ENCODE peak calls at places on chromosomes 6 and 20, in ten cellular contexts. Z is right atrium auricular region, X is mammary epithelial cell, Y is lower lobe of right lung, O is astrocyte of the spinal cord, E is A549, F is MCF 10A, P is pancreas, J is nephron progenitor cell, B is A673. L is an unnamed sample.

GRCh38 chr20:36875702-36876472 is at the start of gene TLDC2:
- DNase-seq in P (no peak), J (no peak), F (no peak), B (no peak), E (no peak), O (no peak), Z (no peak), Y (peak), X (no peak), L (no peak)

GRCh38 chr6:51842487-51843469 is 244.6 kb downstream of the PKHD1 start:
- DNase-seq in O (no peak), J (peak), F (no peak), P (no peak), X (no peak), Z (no peak), E (no peak), B (peak), Y (no peak), L (no peak)

GRCh38 chr20:41694796-41695195 is 76.6 kb upstream of the CHD6 start:
- DNase-seq in E (no peak), X (no peak), Z (no peak), Y (no peak), B (no peak), F (no peak), P (no peak), J (no peak), O (no peak), L (no peak)

GRCh38 chr6:103721923-103722322 is 1137.8 kb downstream of the HACE1 start:
- DNase-seq in P (no peak), E (no peak), J (no peak), Z (no peak), F (no peak), B (no peak), X (no peak), Y (no peak), O (no peak), L (no peak)

GRCh38 chr6:145815351-145815772 is 767 bp upstream of the FBXO30 start:
- DNase-seq in Y (no peak), Z (no peak), X (no peak), J (peak), B (no peak), F (no peak), P (no peak), E (peak), O (peak), L (no peak)

GRCh38 chr6:106556368-106556960 is 72.8 kb downstream of the RTN4IP1 start:
- DNase-seq in B (peak), Z (no peak), X (no peak), J (no peak), Y (no peak), F (no peak), O (peak), E (no peak), P (no peak), L (no peak)

GRCh38 chr6:136866872-136867416 is 44.6 kb downstream of the PEX7 start:
- DNase-seq in X (no peak), Z (no peak), O (no peak), J (no peak), P (no peak), Y (no peak), F (no peak), B (no peak), E (no peak), L (no peak)

GRCh38 chr20:54479138-54479906 is 3.9 kb downstream of the DOK5 start:
- DNase-seq in P (no peak), E (no peak), B (peak), J (no peak), Y (no peak), O (no peak), F (peak), X (no peak), Z (no peak), L (no peak)

GRCh38 chr6:139519571-139520031 is 145.2 kb upstream of the CITED2 start:
- DNase-seq in Z (no peak), F (no peak), P (no peak), J (no peak), O (no peak), Y (no peak), X (no peak), B (no peak), E (no peak), L (no peak)

GRCh38 chr6:32186496-32186840 is 2.4 kb upstream of the AGER start:
- DNase-seq in P (no peak), O (no peak), F (no peak), Z (no peak), Y (no peak), J (no peak), X (no peak), E (no peak), B (no peak), L (no peak)

GRCh38 chr6:17865243-17865642 is 122.2 kb downstream of the KIF13A start:
- DNase-seq in Y (no peak), J (no peak), O (no peak), Z (no peak), F (peak), B (no peak), X (peak), P (peak), E (no peak), L (no peak)

GRCh38 chr20:3044336-3044965 is 1.0 kb downstream of the GNRH2 start:
- DNase-seq in F (no peak), P (no peak), O (no peak), Z (no peak), B (no peak), E (no peak), J (no peak), X (no peak), Y (no peak), L (no peak)

GRCh38 chr20:34891166-34892062 is 15.0 kb downstream of the ACSS2 start:
- DNase-seq in P (no peak), E (no peak), O (peak), J (no peak), Z (no peak), F (peak), X (peak), B (no peak), Y (no peak), L (no peak)

GRCh38 chr20:46994341-46994740 is 99.7 kb downstream of the EYA2 start:
- DNase-seq in X (peak), P (no peak), J (no peak), Y (no peak), E (no peak), Z (no peak), O (no peak), B (no peak), F (no peak), L (no peak)

GRCh38 chr20:63433351-63433750 is 39.1 kb downstream of the KCNQ2 start:
- DNase-seq in E (no peak), X (no peak), F (no peak), Z (no peak), J (no peak), P (no peak), B (no peak), Y (no peak), O (no peak), L (no peak)

GRCh38 chr6:47435254-47435612 is 42.4 kb upstream of the CD2AP start:
- DNase-seq in X (no peak), F (no peak), E (no peak), Y (no peak), J (no peak), Z (no peak), P (no peak), O (no peak), B (no peak), L (no peak)

GRCh38 chr6:21845018-21845417 is 251.5 kb downstream of the SOX4 start:
- DNase-seq in B (no peak), X (no peak), O (no peak), E (no peak), Y (no peak), F (no peak), P (no peak), J (no peak), Z (no peak), L (no peak)

GRCh38 chr6:162306616-162307015 is 420.9 kb downstream of the PRKN start:
- DNase-seq in Z (no peak), B (no peak), F (no peak), J (no peak), E (no peak), Y (no peak), P (no peak), O (no peak), X (no peak), L (no peak)

GRCh38 chr6:154754152-154754551 is 20.9 kb downstream of the SCAF8 start:
- DNase-seq in X (peak), Y (no peak), F (peak), B (no peak), O (peak), Z (no peak), P (no peak), J (no peak), E (no peak), L (no peak)

GRCh38 chr20:23152308-23152892 is 66.3 kb upstream of the CD93 start:
- DNase-seq in E (no peak), P (no peak), Y (no peak), Z (peak), B (no peak), X (no peak), J (no peak), F (no peak), O (peak), L (no peak)

GRCh38 chr6:36998723-36999466 is 6.6 kb upstream of the FGD2 start:
- DNase-seq in P (no peak), F (no peak), Z (no peak), J (peak), O (no peak), E (no peak), X (no peak), B (no peak), Y (no peak), L (no peak)

GRCh38 chr20:56872620-56873458 is 243.7 kb downstream of the TFAP2C start:
- DNase-seq in X (peak), Y (no peak), E (no peak), P (no peak), F (peak), B (no peak), J (no peak), O (no peak), Z (no peak), L (no peak)

GRCh38 chr6:148624025-148624424 is 122.8 kb upstream of the UST start:
- DNase-seq in P (no peak), F (peak), O (no peak), E (no peak), J (no peak), Y (no peak), Z (no peak), X (no peak), B (no peak), L (no peak)

GRCh38 chr6:168530653-168531071 is 89.7 kb downstream of the SMOC2 start:
- DNase-seq in P (no peak), Y (no peak), X (no peak), O (no peak), B (no peak), Z (no peak), J (no peak), F (peak), E (no peak), L (no peak)
- TF ChIP-seq CTCF in P (no peak), Y (no peak), X (no peak), O (no peak), B (no peak), Z (no peak), J (no peak), F (no peak), E (no peak), L (no peak)

GRCh38 chr6:170165501-170166117 is 125.3 kb downstream of the DLL1 start:
- DNase-seq in X (no peak), Y (peak), Z (no peak), O (no peak), J (no peak), B (no peak), E (no peak), P (no peak), F (no peak), L (no peak)

GRCh38 chr6:170166511-170167122 is 124.3 kb downstream of the DLL1 start:
- DNase-seq in O (no peak), J (no peak), Y (no peak), B (no peak), X (no peak), E (no peak), Z (no peak), P (peak), F (no peak), L (no peak)

GRCh38 chr6:170163405-170164170 is 127.3 kb downstream of the DLL1 start:
- DNase-seq in J (no peak), Y (no peak), O (no peak), X (no peak), F (no peak), B (no peak), Z (no peak), P (no peak), E (no peak), L (no peak)

GRCh38 chr6:170164271-170164900 is 126.5 kb downstream of the DLL1 start:
- DNase-seq in Y (peak), E (no peak), O (no peak), F (no peak), J (no peak), B (no peak), X (no peak), P (no peak), Z (no peak), L (no peak)

GRCh38 chr6:170165085-170165484 is 125.8 kb downstream of the DLL1 start:
- DNase-seq in B (no peak), P (no peak), F (no peak), E (no peak), X (no peak), O (no peak), J (no peak), Y (peak), Z (no peak), L (no peak)
- TF ChIP-seq CTCF in B (no peak), P (no peak), F (no peak), E (no peak), X (no peak), O (no peak), J (no peak), Y (no peak), Z (peak), L (no peak)

DNA sequence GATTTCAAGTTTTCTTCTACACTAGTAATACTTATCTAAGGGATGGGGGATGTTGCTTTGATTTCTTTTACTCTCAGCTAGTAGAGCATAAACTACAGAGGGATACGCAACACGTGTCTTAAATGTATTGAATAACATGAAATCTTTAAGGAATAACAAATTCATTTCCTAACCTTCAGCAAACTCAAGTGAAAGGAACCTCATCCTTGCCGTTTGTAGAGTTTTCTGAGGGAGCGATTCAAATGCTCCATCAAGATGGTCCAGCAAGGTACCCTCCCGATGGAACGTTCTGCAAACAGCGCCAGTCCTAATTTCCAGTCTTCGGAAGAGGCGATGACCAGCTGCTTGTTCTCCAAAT is 95.4 kb upstream of the RIN2 start:
- DNase-seq in B (no peak), Y (no peak), P (no peak), Z (no peak), J (no peak), E (no peak), X (no peak), O (no peak), F (no peak), L (no peak)
- TF ChIP-seq CTCF in B (no peak), Y (peak), P (no peak), Z (peak), J (peak), E (peak), X (no peak), O (no peak), F (no peak), L (peak)

GRCh38 chr6:19209202-19209601 is 628.0 kb upstream of the ID4 start:
- DNase-seq in E (no peak), F (no peak), J (no peak), P (no peak), Y (no peak), X (peak), Z (no peak), B (no peak), O (no peak), L (no peak)

GRCh38 chr6:19205076-19205475 is 632.1 kb upstream of the ID4 start:
- DNase-seq in F (no peak), X (no peak), B (no peak), E (no peak), J (no peak), O (no peak), Y (no peak), P (no peak), Z (no peak), L (no peak)

DNA sequence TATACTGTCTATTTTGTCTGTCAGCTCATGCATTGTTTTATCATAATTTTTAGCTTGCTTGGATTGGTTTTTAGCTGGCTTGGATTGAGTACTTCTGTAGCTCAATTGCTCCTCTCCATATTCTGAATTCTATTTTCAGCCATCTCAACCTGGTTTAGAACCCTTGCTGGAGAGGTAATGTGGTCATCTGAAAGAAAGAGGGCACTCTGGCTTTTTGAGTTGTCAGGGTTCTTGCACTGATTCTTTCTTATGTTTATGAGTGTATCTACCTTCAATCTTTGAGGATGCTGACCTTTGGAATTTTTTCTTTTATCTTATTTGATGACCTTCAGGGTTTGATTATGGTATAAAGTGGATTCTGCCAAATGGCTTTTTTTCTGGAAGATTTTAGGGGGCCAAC is 632.7 kb upstream of the ID4 start:
- DNase-seq in F (peak), O (no peak), B (no peak), Y (no peak), X (no peak), E (no peak), Z (no peak), J (no peak), P (no peak), L (no peak)
- TF ChIP-seq CTCF in F (no peak), O (no peak), B (peak), Y (no peak), X (no peak), E (no peak), Z (no peak), J (no peak), P (no peak), L (no peak)

GRCh38 chr6:121791396-121792315 is 356.2 kb downstream of the GJA1 start:
- DNase-seq in Y (no peak), O (no peak), J (no peak), B (no peak), Z (no peak), E (no peak), P (no peak), X (no peak), F (no peak), L (no peak)
- TF ChIP-seq CTCF in Y (no peak), O (peak), J (no peak), B (peak), Z (no peak), E (no peak), P (no peak), X (no peak), F (no peak), L (no peak)

L was measured in activated B cell treated with CpG ODN at 0.5 μM for 24 hours.